ENCODE peak calls at places on chromosomes 3 and 15, in nine cellular contexts. One of them, this sample, is unnamed.

GRCh38 chr3:5011555-5012256 is 32.5 kb downstream of the BHLHE40 start:
- DNase-seq in naive B cell: peak; percentile 96
- DNase-seq in GM20000: peak; percentile 73
- DNase-seq in upper lobe of right lung: peak; percentile 69
- DNase-seq in HTR-8/SVneo: no peak
- DNase-seq in GM06990: peak; percentile 89
- DNase-seq in GM04503: no peak
- DNase-seq in stimulated activated CD4-positive, alpha-beta T cell treated with anti-CD3 and anti-CD28 coated beads, Interleukin-15, amount 100 ng/mL, for 1 hour: no peak
- DNase-seq in NCI-H460: no peak
- DNase-seq in this sample: no peak

GRCh38 chr3:195150194-195151118 is 120.5 kb downstream of the XXYLT1 start:
- DNase-seq in naive B cell: no peak
- DNase-seq in GM20000: no peak
- DNase-seq in upper lobe of right lung: peak; percentile 88
- DNase-seq in HTR-8/SVneo: no peak
- DNase-seq in GM06990: peak; percentile 57
- DNase-seq in GM04503: no peak
- DNase-seq in stimulated activated CD4-positive, alpha-beta T cell treated with anti-CD3 and anti-CD28 coated beads, Interleukin-15, amount 100 ng/mL, for 1 hour: no peak
- DNase-seq in NCI-H460: peak; percentile 14
- DNase-seq in this sample: peak; percentile 84

GRCh38 chr3:49172616-49173041 is 1.2 kb downstream of the KLHDC8B start:
- DNase-seq in naive B cell: no peak
- DNase-seq in GM20000: no peak
- DNase-seq in upper lobe of right lung: no peak
- DNase-seq in HTR-8/SVneo: no peak
- DNase-seq in GM06990: no peak
- DNase-seq in GM04503: no peak
- DNase-seq in stimulated activated CD4-positive, alpha-beta T cell treated with anti-CD3 and anti-CD28 coated beads, Interleukin-15, amount 100 ng/mL, for 1 hour: no peak
- DNase-seq in NCI-H460: no peak
- DNase-seq in this sample: no peak

GRCh38 chr3:4996771-4997291 is 17.6 kb downstream of the BHLHE40 start:
- DNase-seq in naive B cell: no peak
- DNase-seq in GM20000: no peak
- DNase-seq in upper lobe of right lung: no peak
- DNase-seq in HTR-8/SVneo: no peak
- DNase-seq in GM06990: no peak
- DNase-seq in GM04503: no peak
- DNase-seq in stimulated activated CD4-positive, alpha-beta T cell treated with anti-CD3 and anti-CD28 coated beads, Interleukin-15, amount 100 ng/mL, for 1 hour: no peak
- DNase-seq in NCI-H460: no peak
- DNase-seq in this sample: no peak

GRCh38 chr3:39106281-39107055 is 959 bp downstream of the GORASP1 start:
- DNase-seq in naive B cell: no peak
- DNase-seq in GM20000: no peak
- DNase-seq in upper lobe of right lung: no peak
- DNase-seq in HTR-8/SVneo: peak; percentile 10
- DNase-seq in GM06990: no peak
- DNase-seq in GM04503: no peak
- DNase-seq in stimulated activated CD4-positive, alpha-beta T cell treated with anti-CD3 and anti-CD28 coated beads, Interleukin-15, amount 100 ng/mL, for 1 hour: no peak
- DNase-seq in NCI-H460: no peak
- DNase-seq in this sample: no peak

GRCh38 chr3:61686228-61686648 is 124.9 kb downstream of the PTPRG start:
- DNase-seq in naive B cell: no peak
- DNase-seq in GM20000: no peak
- DNase-seq in upper lobe of right lung: no peak
- DNase-seq in HTR-8/SVneo: no peak
- DNase-seq in GM06990: no peak
- DNase-seq in GM04503: no peak
- DNase-seq in stimulated activated CD4-positive, alpha-beta T cell treated with anti-CD3 and anti-CD28 coated beads, Interleukin-15, amount 100 ng/mL, for 1 hour: no peak
- DNase-seq in NCI-H460: no peak
- DNase-seq in this sample: no peak

GRCh38 chr15:81197255-81197630 is 564 bp downstream of the IL16 start:
- DNase-seq in naive B cell: no peak
- DNase-seq in GM20000: no peak
- DNase-seq in upper lobe of right lung: no peak
- DNase-seq in HTR-8/SVneo: no peak
- DNase-seq in GM06990: no peak
- DNase-seq in GM04503: no peak
- DNase-seq in stimulated activated CD4-positive, alpha-beta T cell treated with anti-CD3 and anti-CD28 coated beads, Interleukin-15, amount 100 ng/mL, for 1 hour: no peak
- DNase-seq in NCI-H460: no peak
- DNase-seq in this sample: no peak

GRCh38 chr3:17372811-17373210 is 369.6 kb downstream of the TBC1D5 start:
- DNase-seq in naive B cell: no peak
- DNase-seq in GM20000: no peak
- DNase-seq in upper lobe of right lung: no peak
- DNase-seq in HTR-8/SVneo: no peak
- DNase-seq in GM06990: no peak
- DNase-seq in GM04503: peak; percentile 26
- DNase-seq in stimulated activated CD4-positive, alpha-beta T cell treated with anti-CD3 and anti-CD28 coated beads, Interleukin-15, amount 100 ng/mL, for 1 hour: no peak
- DNase-seq in NCI-H460: no peak
- DNase-seq in this sample: no peak

GRCh38 chr3:182121424-182121823 is 409.7 kb downstream of the SOX2 start:
- DNase-seq in naive B cell: no peak
- DNase-seq in GM20000: no peak
- DNase-seq in upper lobe of right lung: no peak
- DNase-seq in HTR-8/SVneo: no peak
- DNase-seq in GM06990: no peak
- DNase-seq in GM04503: no peak
- DNase-seq in stimulated activated CD4-positive, alpha-beta T cell treated with anti-CD3 and anti-CD28 coated beads, Interleukin-15, amount 100 ng/mL, for 1 hour: no peak
- DNase-seq in NCI-H460: no peak
- DNase-seq in this sample: no peak

GRCh38 chr3:170359178-170359704 is 1.7 kb downstream of the SKIL start:
- DNase-seq in naive B cell: no peak
- DNase-seq in GM20000: no peak
- DNase-seq in upper lobe of right lung: no peak
- DNase-seq in HTR-8/SVneo: no peak
- DNase-seq in GM06990: no peak
- DNase-seq in GM04503: no peak
- DNase-seq in stimulated activated CD4-positive, alpha-beta T cell treated with anti-CD3 and anti-CD28 coated beads, Interleukin-15, amount 100 ng/mL, for 1 hour: no peak
- DNase-seq in NCI-H460: no peak
- DNase-seq in this sample: no peak

GRCh38 chr3:6640907-6641306 is 220.0 kb upstream of the GRM7 start:
- DNase-seq in naive B cell: no peak
- DNase-seq in GM20000: peak; percentile 4
- DNase-seq in upper lobe of right lung: no peak
- DNase-seq in HTR-8/SVneo: no peak
- DNase-seq in GM06990: peak; percentile 40
- DNase-seq in GM04503: no peak
- DNase-seq in stimulated activated CD4-positive, alpha-beta T cell treated with anti-CD3 and anti-CD28 coated beads, Interleukin-15, amount 100 ng/mL, for 1 hour: no peak
- DNase-seq in NCI-H460: no peak
- DNase-seq in this sample: no peak

GRCh38 chr3:53158700-53159414 is 2.2 kb upstream of the PRKCD start:
- DNase-seq in naive B cell: no peak
- DNase-seq in GM20000: no peak
- DNase-seq in upper lobe of right lung: no peak
- DNase-seq in HTR-8/SVneo: no peak
- DNase-seq in GM06990: no peak
- DNase-seq in GM04503: no peak
- DNase-seq in stimulated activated CD4-positive, alpha-beta T cell treated with anti-CD3 and anti-CD28 coated beads, Interleukin-15, amount 100 ng/mL, for 1 hour: no peak
- DNase-seq in NCI-H460: no peak
- DNase-seq in this sample: no peak

GRCh38 chr3:71129611-71130515 is 453.7 kb downstream of the FOXP1 start:
- DNase-seq in naive B cell: no peak
- DNase-seq in GM20000: no peak
- DNase-seq in upper lobe of right lung: no peak
- DNase-seq in HTR-8/SVneo: no peak
- DNase-seq in GM06990: no peak
- DNase-seq in GM04503: peak; percentile 24
- DNase-seq in stimulated activated CD4-positive, alpha-beta T cell treated with anti-CD3 and anti-CD28 coated beads, Interleukin-15, amount 100 ng/mL, for 1 hour: no peak
- DNase-seq in NCI-H460: no peak
- DNase-seq in this sample: no peak

GRCh38 chr3:33115024-33115768 is 1.4 kb downstream of the CRTAP start:
- DNase-seq in naive B cell: no peak
- DNase-seq in GM20000: no peak
- DNase-seq in upper lobe of right lung: peak; percentile 76
- DNase-seq in HTR-8/SVneo: peak; percentile 28
- DNase-seq in GM06990: no peak
- DNase-seq in GM04503: peak; percentile 74
- DNase-seq in stimulated activated CD4-positive, alpha-beta T cell treated with anti-CD3 and anti-CD28 coated beads, Interleukin-15, amount 100 ng/mL, for 1 hour: no peak
- DNase-seq in NCI-H460: peak; percentile 33
- DNase-seq in this sample: no peak

GRCh38 chr15:96374494-96374893 is 44.0 kb downstream of the NR2F2 start:
- DNase-seq in naive B cell: no peak
- DNase-seq in GM20000: no peak
- DNase-seq in upper lobe of right lung: no peak
- DNase-seq in HTR-8/SVneo: no peak
- DNase-seq in GM06990: no peak
- DNase-seq in GM04503: no peak
- DNase-seq in stimulated activated CD4-positive, alpha-beta T cell treated with anti-CD3 and anti-CD28 coated beads, Interleukin-15, amount 100 ng/mL, for 1 hour: no peak
- DNase-seq in NCI-H460: no peak
- DNase-seq in this sample: no peak

GRCh38 chr3:131725414-131725813 is 222.6 kb upstream of the MRPL3 start:
- DNase-seq in naive B cell: no peak
- DNase-seq in GM20000: no peak
- DNase-seq in upper lobe of right lung: no peak
- DNase-seq in HTR-8/SVneo: no peak
- DNase-seq in GM06990: no peak
- DNase-seq in GM04503: no peak
- DNase-seq in stimulated activated CD4-positive, alpha-beta T cell treated with anti-CD3 and anti-CD28 coated beads, Interleukin-15, amount 100 ng/mL, for 1 hour: no peak
- DNase-seq in NCI-H460: no peak
- DNase-seq in this sample: no peak

GRCh38 chr3:193894121-193894863 is 241.7 kb upstream of the HES1 start:
- DNase-seq in naive B cell: no peak
- DNase-seq in GM20000: no peak
- DNase-seq in upper lobe of right lung: peak; percentile 74
- DNase-seq in HTR-8/SVneo: no peak
- DNase-seq in GM06990: no peak
- DNase-seq in GM04503: no peak
- DNase-seq in stimulated activated CD4-positive, alpha-beta T cell treated with anti-CD3 and anti-CD28 coated beads, Interleukin-15, amount 100 ng/mL, for 1 hour: no peak
- DNase-seq in NCI-H460: no peak
- DNase-seq in this sample: peak; percentile 13

GRCh38 chr15:38436993-38437392 is 16.9 kb upstream of the FAM98B start:
- DNase-seq in naive B cell: no peak
- DNase-seq in GM20000: no peak
- DNase-seq in upper lobe of right lung: no peak
- DNase-seq in HTR-8/SVneo: no peak
- DNase-seq in GM06990: no peak
- DNase-seq in GM04503: no peak
- DNase-seq in stimulated activated CD4-positive, alpha-beta T cell treated with anti-CD3 and anti-CD28 coated beads, Interleukin-15, amount 100 ng/mL, for 1 hour: no peak
- DNase-seq in NCI-H460: no peak
- DNase-seq in this sample: no peak

GRCh38 chr3:127408684-127409420 is 121.0 kb upstream of the PRR20G start:
- DNase-seq in naive B cell: no peak
- DNase-seq in GM20000: no peak
- DNase-seq in upper lobe of right lung: no peak
- DNase-seq in HTR-8/SVneo: no peak
- DNase-seq in GM06990: no peak
- DNase-seq in GM04503: no peak
- DNase-seq in stimulated activated CD4-positive, alpha-beta T cell treated with anti-CD3 and anti-CD28 coated beads, Interleukin-15, amount 100 ng/mL, for 1 hour: no peak
- DNase-seq in NCI-H460: no peak
- DNase-seq in this sample: no peak

GRCh38 chr3:161548301-161548700 is 51.7 kb downstream of the OTOL1 start:
- DNase-seq in naive B cell: no peak
- DNase-seq in GM20000: no peak
- DNase-seq in upper lobe of right lung: no peak
- DNase-seq in HTR-8/SVneo: no peak
- DNase-seq in GM06990: no peak
- DNase-seq in GM04503: no peak
- DNase-seq in stimulated activated CD4-positive, alpha-beta T cell treated with anti-CD3 and anti-CD28 coated beads, Interleukin-15, amount 100 ng/mL, for 1 hour: no peak
- DNase-seq in NCI-H460: no peak
- DNase-seq in this sample: no peak

GRCh38 chr15:64046347-64047153 is at the start of gene DAPK2:
- DNase-seq in naive B cell: peak; percentile 37
- DNase-seq in GM20000: peak; percentile 95
- DNase-seq in upper lobe of right lung: peak; percentile 91
- DNase-seq in HTR-8/SVneo: peak; percentile 86
- DNase-seq in GM06990: peak; percentile 75
- DNase-seq in GM04503: no peak
- DNase-seq in stimulated activated CD4-positive, alpha-beta T cell treated with anti-CD3 and anti-CD28 coated beads, Interleukin-15, amount 100 ng/mL, for 1 hour: peak; percentile 63
- DNase-seq in NCI-H460: peak; percentile 50
- DNase-seq in this sample: no peak

GRCh38 chr15:43942157-43942556 is 115.4 kb downstream of the WDR76 start:
- DNase-seq in naive B cell: no peak
- DNase-seq in GM20000: no peak
- DNase-seq in upper lobe of right lung: no peak
- DNase-seq in HTR-8/SVneo: no peak
- DNase-seq in GM06990: no peak
- DNase-seq in GM04503: no peak
- DNase-seq in stimulated activated CD4-positive, alpha-beta T cell treated with anti-CD3 and anti-CD28 coated beads, Interleukin-15, amount 100 ng/mL, for 1 hour: no peak
- DNase-seq in NCI-H460: no peak
- DNase-seq in this sample: no peak